ENCODE peak calls at places on chromosome 4, in seven cellular contexts. Q is stomach; E is brain microvascular endothelial cell; A is left ventricle myocardium inferior; Y is CD4-positive, alpha-beta memory T cell; P is mesendoderm; M is H7. X is an unnamed sample.

GRCh38 chr4:159010563-159011260 is 92.2 kb upstream of the RAPGEF2 start:
- DNase-seq in M (no peak), E (no peak), Q (peak), P (no peak), Y (no peak), A (peak), X (no peak)

GRCh38 chr4:48813984-48814383 is 16.9 kb upstream of the OCIAD1 start:
- DNase-seq in Y (no peak), E (no peak), M (no peak), P (no peak), A (no peak), Q (no peak), X (no peak)

GRCh38 chr4:73853246-73853704 is at the start of gene PF4V1:
- DNase-seq in M (peak), A (no peak), Q (peak), E (no peak), Y (no peak), P (peak), X (no peak)

GRCh38 chr4:93791570-93792195 is 36.9 kb upstream of the ATOH1 start:
- DNase-seq in P (peak), E (peak), M (peak), A (no peak), Q (peak), Y (no peak), X (no peak)

GRCh38 chr4:41992967-41993857 is 2.9 kb downstream of the SLC30A9 start:
- DNase-seq in A (no peak), E (no peak), M (no peak), Y (no peak), Q (no peak), P (no peak), X (no peak)

GRCh38 chr4:13092702-13093101 is 391.4 kb downstream of the RAB28 start:
- DNase-seq in M (no peak), E (no peak), A (no peak), Y (no peak), P (no peak), Q (no peak), X (no peak)

GRCh38 chr4:7134737-7135388 is 57.5 kb upstream of the SORCS2 start:
- DNase-seq in A (peak), E (peak), Q (peak), P (no peak), M (no peak), Y (no peak), X (no peak)

GRCh38 chr4:90317785-90318184 is 190.6 kb downstream of the CCSER1 start:
- DNase-seq in A (no peak), Q (no peak), P (peak), M (no peak), E (peak), Y (no peak), X (peak)

GRCh38 chr4:85152490-85152889 is 186.0 kb upstream of the WDFY3 start:
- DNase-seq in P (no peak), Y (no peak), Q (no peak), E (no peak), M (no peak), A (no peak), X (no peak)

GRCh38 chr4:85149656-85150055 is 183.2 kb upstream of the WDFY3 start:
- DNase-seq in E (peak), M (no peak), P (no peak), Y (no peak), Q (no peak), A (no peak), X (no peak)

GRCh38 chr4:85151349-85151748 is 184.9 kb upstream of the WDFY3 start:
- DNase-seq in Y (no peak), E (no peak), A (no peak), M (no peak), Q (no peak), P (no peak), X (no peak)

GRCh38 chr4:85151786-85152185 is 185.3 kb upstream of the WDFY3 start:
- DNase-seq in Q (no peak), Y (no peak), P (peak), A (no peak), E (no peak), M (no peak), X (no peak)

GRCh38 chr4:85147481-85148076 is 181.1 kb upstream of the WDFY3 start:
- DNase-seq in P (peak), Q (peak), M (peak), E (peak), A (peak), Y (peak), X (peak)
- H3K4me3 ChIP-seq in P (no peak), Q (no peak), M (no peak), E (no peak), A (peak), Y (no peak), X (no peak)

DNA sequence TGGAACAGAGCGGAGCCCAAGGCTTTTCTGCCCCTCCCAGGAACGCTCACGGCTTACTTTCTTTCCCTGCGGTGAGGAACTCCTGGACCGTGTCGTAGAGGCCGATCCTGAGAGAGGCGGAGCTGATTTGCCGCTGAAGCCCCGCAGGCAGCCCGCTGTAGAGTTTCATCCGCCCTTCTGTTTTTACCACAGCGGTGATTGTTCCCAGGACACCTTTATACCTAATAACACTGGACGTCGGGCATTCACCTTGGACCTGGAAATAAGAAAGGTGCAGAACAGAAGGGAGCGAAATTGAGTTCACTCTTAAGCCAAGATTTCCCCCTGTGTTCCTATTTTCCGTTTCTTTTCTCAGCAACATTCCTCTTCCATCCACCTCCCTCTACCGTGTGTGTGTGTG is 1.0 kb downstream of the UCP1 start:
- DNase-seq in Y (no peak), Q (no peak), A (no peak), E (no peak), P (peak), M (peak), X (no peak)
- H3K4me3 ChIP-seq in Y (no peak), Q (peak), A (peak), E (peak), P (no peak), M (no peak), X (peak)

DNA sequence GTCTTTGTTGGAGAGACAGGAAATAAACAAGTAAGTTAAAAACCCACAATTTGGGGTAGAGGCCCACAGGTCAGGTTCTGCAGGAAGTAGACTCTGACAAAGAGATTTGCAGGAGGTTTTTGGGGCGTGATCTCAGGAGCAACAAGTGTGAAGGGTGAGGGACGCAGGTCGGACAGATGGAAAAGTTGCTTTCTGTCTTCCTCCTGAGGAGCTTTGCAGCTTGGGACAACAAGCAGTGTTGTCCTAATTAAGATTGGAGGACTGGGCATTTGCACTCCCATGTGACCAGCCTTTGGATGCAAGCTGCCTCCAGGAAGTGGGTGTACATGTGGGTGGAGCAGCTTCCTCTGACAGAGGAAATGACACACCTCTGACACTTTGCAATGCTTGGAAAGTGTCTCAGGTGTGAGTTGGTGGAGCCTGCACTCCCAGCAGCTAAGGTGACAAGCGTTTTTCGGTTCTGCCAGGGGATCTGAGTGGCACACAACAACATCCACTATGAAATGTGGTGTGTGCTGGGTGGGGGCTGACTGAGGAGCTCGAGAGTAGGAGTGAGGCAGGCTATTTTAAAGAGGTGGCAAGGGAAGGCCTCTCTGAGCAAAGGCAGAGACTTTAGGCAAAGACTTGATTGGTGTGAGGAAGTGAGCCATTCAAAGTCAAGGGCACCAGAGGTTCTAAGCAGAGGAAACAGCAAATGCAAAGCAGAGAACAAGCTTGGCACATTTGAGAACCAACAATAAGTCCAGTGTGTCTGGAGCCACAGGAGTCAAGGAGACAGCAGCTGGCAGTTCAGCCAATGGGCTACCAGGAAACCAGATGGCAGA is 339.8 kb upstream of the GATB start:
- DNase-seq in A (no peak), P (no peak), Y (peak), E (no peak), Q (peak), M (no peak), X (no peak)
- H3K4me3 ChIP-seq in A (no peak), P (no peak), Y (peak), E (no peak), Q (no peak), M (no peak), X (no peak)

GRCh38 chr4:27763830-27764525 is 903.3 kb downstream of the STIM2 start:
- DNase-seq in P (no peak), A (no peak), M (no peak), Q (no peak), Y (no peak), E (no peak), X (no peak)
- H3K4me3 ChIP-seq in P (no peak), A (no peak), M (no peak), Q (no peak), Y (no peak), E (no peak), X (no peak)